ENCODE peak calls at places on chromosomes 7 and 10, in four cellular contexts. One of them, this sample, is unnamed.

GRCh38 chr10:110209926-110210662 is 2.7 kb downstream of the MXI1 start:
- DNase-seq in H9: peak; percentile 47
- DNase-seq in H1: no peak
- DNase-seq in trophoblast cell: peak; percentile 60
- DNase-seq in this sample: peak; percentile 49

GRCh38 chr7:155405399-155406318 is 52.3 kb upstream of the EN2 start:
- DNase-seq in H9: peak; percentile 40
- DNase-seq in H1: no peak
- DNase-seq in trophoblast cell: no peak
- DNase-seq in this sample: peak; percentile 46

GRCh38 chr7:18753972-18754610 is 258.5 kb downstream of the HDAC9 start:
- DNase-seq in H9: no peak
- DNase-seq in H1: no peak
- DNase-seq in trophoblast cell: no peak
- DNase-seq in this sample: no peak

GRCh38 chr7:924541-925231 is 29.8 kb downstream of the ADAP1 start:
- DNase-seq in H9: no peak
- DNase-seq in H1: no peak
- DNase-seq in trophoblast cell: no peak
- DNase-seq in this sample: no peak

GRCh38 chr10:77637986-77638765 is 568 bp upstream of the KCNMA1 start:
- DNase-seq in H9: peak; percentile 60
- DNase-seq in H1: no peak
- DNase-seq in trophoblast cell: peak; percentile 14
- DNase-seq in this sample: peak; percentile 43

GRCh38 chr7:80916770-80917681 is 1.8 kb downstream of the SEMA3C start:
- DNase-seq in H9: no peak
- DNase-seq in H1: no peak
- DNase-seq in trophoblast cell: peak; percentile 29
- DNase-seq in this sample: peak; percentile 45

GRCh38 chr10:102813734-102814455 is 23.3 kb downstream of the CYP17A1 start:
- DNase-seq in H9: no peak
- DNase-seq in H1: no peak
- DNase-seq in trophoblast cell: peak; percentile 80
- DNase-seq in this sample: no peak

GRCh38 chr7:86320886-86321285 is 322.8 kb upstream of the GRM3 start:
- DNase-seq in H9: no peak
- DNase-seq in H1: no peak
- DNase-seq in trophoblast cell: no peak
- DNase-seq in this sample: no peak

GRCh38 chr10:95297402-95297801 is 6.6 kb upstream of the PDLIM1 start:
- DNase-seq in H9: no peak
- DNase-seq in H1: no peak
- DNase-seq in trophoblast cell: no peak
- DNase-seq in this sample: no peak

GRCh38 chr10:125982256-125982948 is 86.0 kb downstream of the FANK1 start:
- DNase-seq in H9: peak; percentile 51
- DNase-seq in H1: peak; percentile 23
- DNase-seq in trophoblast cell: peak; percentile 87
- DNase-seq in this sample: peak; percentile 80

DNA sequence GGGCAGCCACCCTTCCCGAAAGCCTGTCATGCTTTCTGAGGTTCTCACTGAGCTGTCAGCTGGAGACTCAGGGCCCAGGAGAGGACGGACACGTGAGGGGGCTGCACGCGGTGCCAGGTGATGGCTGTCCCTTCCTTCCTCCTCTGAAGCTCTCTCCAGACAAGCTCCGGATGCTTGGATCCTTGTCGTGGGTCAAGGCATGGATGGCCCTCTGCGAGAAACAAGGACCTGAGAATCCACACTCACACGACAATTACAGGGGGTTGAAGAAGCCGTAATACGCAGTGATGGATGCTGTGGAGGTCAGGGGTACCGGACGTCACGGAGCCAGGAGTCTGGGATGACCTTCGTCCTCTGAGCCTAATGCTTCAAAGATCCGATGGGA is 170.3 kb downstream of the USP6NL start:
- DNase-seq in H9: no peak
- DNase-seq in H1: no peak
- DNase-seq in trophoblast cell: no peak
- DNase-seq in this sample: no peak
- H3K18ac ChIP-seq in H9: no peak overlapping the region
- H3K18ac ChIP-seq in H1: no peak overlapping the region
- H3K18ac ChIP-seq in trophoblast cell: no peak overlapping the region
- H3K18ac ChIP-seq in this sample: no peak overlapping the region

GRCh38 chr7:116087984-116088383 is 57.4 kb upstream of the TFEC start:
- DNase-seq in H9: no peak
- DNase-seq in H1: no peak
- DNase-seq in trophoblast cell: no peak
- DNase-seq in this sample: peak; percentile 19
- H3K79me2 ChIP-seq in H9: no peaks in the 10 kb centered on the region
- H3K79me2 ChIP-seq in H1: no peaks in the 10 kb centered on the region
- H3K79me2 ChIP-seq in trophoblast cell: no peaks in the 10 kb centered on the region
- H3K79me2 ChIP-seq in this sample: no peaks in the 10 kb centered on the region

GRCh38 chr10:132415956-132416355 is 19.0 kb downstream of the PWWP2B start:
- DNase-seq in H9: no peak
- DNase-seq in H1: no peak
- DNase-seq in trophoblast cell: no peak
- DNase-seq in this sample: no peak
- H3K27ac ChIP-seq in H9: no peak overlapping the region
- H3K27ac ChIP-seq in H1: no peak overlapping the region
- H3K27ac ChIP-seq in trophoblast cell: no peak overlapping the region
- H3K27ac ChIP-seq in this sample: no peak overlapping the region

GRCh38 chr10:30854656-30855055 is 177.0 kb downstream of the ZNF438 start:
- DNase-seq in H9: no peak
- DNase-seq in H1: no peak
- DNase-seq in trophoblast cell: no peak
- DNase-seq in this sample: no peak
- H3K18ac ChIP-seq in H9: no peak overlapping the region
- H3K18ac ChIP-seq in H1: no peak overlapping the region
- H3K18ac ChIP-seq in trophoblast cell: no peak overlapping the region
- H3K18ac ChIP-seq in this sample: no peak overlapping the region